ENCODE peak calls at places on chromosomes 2 and 18, in five cellular contexts. F, J, X, K and V are unnamed samples.

GRCh38 chr2:215003001-215003400 is 135.4 kb downstream of the ABCA12 start:
- DNase-seq in F (peak; percentile 12), J (peak; percentile 46), X (no peak), K (peak; percentile 13), V (peak; percentile 5)

GRCh38 chr2:37283207-37283606 is 41.4 kb downstream of the PRKD3 start:
- DNase-seq in F (peak; percentile 87), J (no peak), X (no peak), K (peak; percentile 45), V (peak; percentile 61)

GRCh38 chr18:78720456-78721250 is 259.0 kb upstream of the SALL3 start:
- DNase-seq in F (no peak), J (no peak), X (no peak), K (no peak), V (no peak)

GRCh38 chr2:127162261-127163089 is 55.5 kb upstream of the BIN1 start:
- DNase-seq in F (no peak), J (peak; percentile 41), X (no peak), K (no peak), V (no peak)

GRCh38 chr18:45739848-45740247 is 15.9 kb downstream of the SLC14A1 start:
- DNase-seq in F (no peak), J (no peak), X (no peak), K (no peak), V (no peak)

GRCh38 chr2:174675615-174676014 is 78.0 kb upstream of the WIPF1 start:
- DNase-seq in F (no peak), J (no peak), X (no peak), K (no peak), V (no peak)

GRCh38 chr2:226656367-226656766 is 143.3 kb downstream of the IRS1 start:
- DNase-seq in F (peak; percentile 47), J (no peak), X (no peak), K (no peak), V (no peak)

GRCh38 chr2:219404291-219404910 is 13.8 kb upstream of the DES start:
- DNase-seq in F (no peak), J (no peak), X (no peak), K (no peak), V (peak; percentile 97)

GRCh38 chr2:100935372-100935752 is 66.7 kb upstream of the RPL31 start:
- DNase-seq in F (peak; percentile 75), J (peak; percentile 13), X (no peak), K (peak; percentile 63), V (peak; percentile 82)

GRCh38 chr18:55592572-55592971 is 4.6 kb upstream of the TCF4 start:
- DNase-seq in F (peak; percentile 54), J (no peak), X (no peak), K (no peak), V (no peak)

GRCh38 chr2:227781841-227782240 is 31.8 kb upstream of the CCL20 start:
- DNase-seq in F (no peak), J (no peak), X (no peak), K (no peak), V (no peak)

GRCh38 chr2:62304429-62305417 is 108.8 kb downstream of the B3GNT2 start:
- DNase-seq in F (peak; percentile 98), J (no peak), X (no peak), K (no peak), V (no peak)

GRCh38 chr2:85133751-85134254 is 611 bp downstream of the TCF7L1 start:
- DNase-seq in F (peak; percentile 29), J (peak; percentile 75), X (peak; percentile 73), K (peak; percentile 82), V (peak; percentile 48)

GRCh38 chr2:208265371-208265806 is 666 bp upstream of the PIKFYVE start:
- DNase-seq in F (peak; percentile 78), J (peak; percentile 51), X (peak; percentile 64), K (peak; percentile 36), V (no peak)

GRCh38 chr2:101349893-101350662 is 37.2 kb downstream of the CREG2 start:
- DNase-seq in F (peak; percentile 83), J (no peak), X (no peak), K (peak; percentile 47), V (peak; percentile 71)

GRCh38 chr2:84865181-84865783 is 15.6 kb downstream of the TRABD2A start:
- DNase-seq in F (peak; percentile 61), J (no peak), X (peak; percentile 61), K (no peak), V (peak; percentile 43)

GRCh38 chr2:20008703-20009102 is 3.8 kb downstream of the MATN3 start:
- DNase-seq in F (no peak), J (no peak), X (no peak), K (no peak), V (no peak)